ENCODE peak calls at places on chromosomes 3 and 15, in eight cellular contexts. X is GM23248; L is effector CD8-positive, alpha-beta T cell; Z is ureter; D is Ammon's horn; E is M059J; V is naive thymus-derived CD8-positive, alpha-beta T cell; R is mucosa of descending colon. K is an unnamed sample.

GRCh38 chr3:138452491-138452890 is 18.1 kb downstream of the ESYT3 start:
- DNase-seq in D (no peak), Z (no peak), L (no peak), V (no peak), E (no peak), R (no peak), X (no peak), K (no peak)

GRCh38 chr3:84772841-84773240 is 185.9 kb upstream of the CADM2 start:
- DNase-seq in R (no peak), Z (no peak), X (no peak), D (no peak), E (no peak), L (no peak), V (no peak), K (no peak)

GRCh38 chr3:5260992-5261501 is 73.5 kb downstream of the EDEM1 start:
- DNase-seq in Z (no peak), E (no peak), R (no peak), V (no peak), D (no peak), L (no peak), X (no peak), K (no peak)

GRCh38 chr15:51708013-51708412 is 26.7 kb downstream of the SCG3 start:
- DNase-seq in D (peak), X (peak), R (peak), L (no peak), V (no peak), Z (no peak), E (no peak), K (no peak)

GRCh38 chr3:76242886-76243753 is 457.8 kb upstream of the ZNF717 start:
- DNase-seq in X (no peak), Z (no peak), E (no peak), L (no peak), R (no peak), D (no peak), V (no peak), K (no peak)

GRCh38 chr3:37347941-37348340 is 173.6 kb upstream of the LRRFIP2 start:
- DNase-seq in D (no peak), V (no peak), E (no peak), L (no peak), R (no peak), X (peak), Z (no peak), K (no peak)

GRCh38 chr3:108569336-108569735 is 19.9 kb downstream of the CIP2A start:
- DNase-seq in X (no peak), R (no peak), D (peak), Z (no peak), L (no peak), V (no peak), E (no peak), K (no peak)

GRCh38 chr15:100596792-100597191 is 5.2 kb downstream of the LINS1 start:
- DNase-seq in V (peak), Z (no peak), L (peak), X (no peak), D (no peak), E (no peak), R (peak), K (no peak)

GRCh38 chr3:95387242-95388021 is 1324.6 kb downstream of the NSUN3 start:
- DNase-seq in R (no peak), E (no peak), Z (no peak), V (no peak), X (no peak), L (no peak), D (no peak), K (no peak)

GRCh38 chr3:4994823-4995499 is 15.7 kb downstream of the BHLHE40 start:
- DNase-seq in Z (peak), E (peak), R (peak), X (peak), D (peak), L (no peak), V (no peak), K (peak)

GRCh38 chr15:88838667-88839066 is 35.4 kb downstream of the ACAN start:
- DNase-seq in V (no peak), Z (no peak), E (no peak), D (no peak), X (no peak), R (no peak), L (no peak), K (no peak)

GRCh38 chr3:186971578-186971977 is 41.3 kb downstream of the ST6GAL1 start:
- DNase-seq in E (peak), Z (no peak), V (no peak), D (peak), L (no peak), X (no peak), R (no peak), K (peak)

GRCh38 chr15:73426458-73426994 is 16.4 kb upstream of the REC114 start:
- DNase-seq in X (no peak), L (no peak), Z (no peak), V (no peak), D (no peak), R (no peak), E (no peak), K (no peak)

GRCh38 chr15:60275624-60276023 is 122.2 kb downstream of the ANXA2 start:
- DNase-seq in E (no peak), R (no peak), V (no peak), Z (no peak), D (no peak), X (no peak), L (no peak), K (no peak)

GRCh38 chr15:97623091-97623661 is 337.3 kb upstream of the ARRDC4 start:
- DNase-seq in Z (no peak), V (no peak), R (no peak), E (no peak), X (no peak), D (no peak), L (no peak), K (no peak)

GRCh38 chr3:144645300-144645699 is 673.7 kb downstream of the DIPK2A start:
- DNase-seq in D (no peak), X (no peak), E (no peak), R (no peak), Z (no peak), L (no peak), V (no peak), K (no peak)